ENCODE peak calls at places on chromosome X, in ten cellular contexts. G is psoas muscle; W is tibial artery; M is left ventricle myocardium inferior; J is heart right ventricle; R is CD8-positive, alpha-beta memory T cell; I is cardiac muscle cell; A is sigmoid colon; N is testis; U is fibroblast of lung. O is an unnamed sample.

GRCh38 chrX:72294497-72294896 is 11.2 kb downstream of the CITED1 start:
- DNase-seq in G (no peak), W (no peak), M (no peak), J (no peak), R (no peak), I (no peak), A (no peak), N (no peak), U (no peak), O (no peak)

GRCh38 chrX:20529301-20529700 is 262.6 kb upstream of the RPS6KA3 start:
- DNase-seq in G (no peak), W (no peak), M (no peak), J (no peak), R (no peak), I (no peak), A (no peak), N (no peak), U (no peak), O (no peak)

GRCh38 chrX:9501362-9501761 is 36.5 kb downstream of the TBL1X start:
- DNase-seq in G (no peak), W (no peak), M (no peak), J (no peak), R (no peak), I (no peak), A (no peak), N (no peak), U (no peak), O (no peak)

GRCh38 chrX:107684956-107685385 is 56.7 kb downstream of the PRPS1 start:
- DNase-seq in G (peak; percentile 64), W (peak; percentile 91), M (peak; percentile 78), J (peak; percentile 57), R (no peak), I (peak; percentile 90), A (peak; percentile 90), N (peak; percentile 86), U (peak; percentile 49), O (peak; percentile 73)

GRCh38 chrX:53287493-53288138 is 6.2 kb upstream of the IQSEC2 start:
- DNase-seq in G (peak; percentile 72), W (peak; percentile 68), M (peak; percentile 69), J (peak; percentile 68), R (peak; percentile 60), I (peak; percentile 57), A (peak; percentile 84), N (no peak), U (peak; percentile 71), O (no peak)

GRCh38 chrX:87582453-87582852 is 64.9 kb downstream of the KLHL4 start:
- DNase-seq in G (no peak), W (no peak), M (no peak), J (no peak), R (no peak), I (peak; percentile 24), A (no peak), N (no peak), U (peak; percentile 11), O (no peak)

GRCh38 chrX:27599928-27600327 is 9.8 kb downstream of the DCAF8L2 start:
- DNase-seq in G (no peak), W (no peak), M (no peak), J (no peak), R (no peak), I (peak; percentile 56), A (no peak), N (no peak), U (peak; percentile 37), O (no peak)

GRCh38 chrX:27976284-27976683 is 5.0 kb downstream of the DCAF8L1 start:
- DNase-seq in G (no peak), W (no peak), M (no peak), J (no peak), R (no peak), I (peak; percentile 62), A (no peak), N (no peak), U (no peak), O (no peak)

GRCh38 chrX:19156223-19156622 is 34.0 kb upstream of the ADGRG2 start:
- DNase-seq in G (no peak), W (no peak), M (no peak), J (no peak), R (no peak), I (no peak), A (no peak), N (no peak), U (no peak), O (no peak)

GRCh38 chrX:129761596-129761995 is 18.2 kb upstream of the SASH3 start:
- DNase-seq in G (no peak), W (no peak), M (no peak), J (no peak), R (no peak), I (no peak), A (no peak), N (no peak), U (no peak), O (no peak)

GRCh38 chrX:21990812-21991211 is 41.3 kb upstream of the PHEX start:
- DNase-seq in G (no peak), W (no peak), M (no peak), J (no peak), R (no peak), I (no peak), A (no peak), N (no peak), U (no peak), O (no peak)

GRCh38 chrX:21926527-21927278 is 13.8 kb upstream of the SMS start:
- DNase-seq in G (no peak), W (no peak), M (no peak), J (no peak), R (no peak), I (peak; percentile 94), A (no peak), N (no peak), U (peak; percentile 97), O (no peak)

GRCh38 chrX:14508025-14508690 is 21.2 kb upstream of the GLRA2 start:
- DNase-seq in G (no peak), W (no peak), M (no peak), J (no peak), R (no peak), I (no peak), A (no peak), N (no peak), U (no peak), O (no peak)

GRCh38 chrX:70998402-70999027 is 67.6 kb upstream of the SLC7A3 start:
- DNase-seq in G (no peak), W (peak; percentile 19), M (no peak), J (no peak), R (no peak), I (peak; percentile 73), A (no peak), N (peak; percentile 70), U (peak; percentile 65), O (no peak)

GRCh38 chrX:84737471-84737871 is 235.2 kb upstream of the HDX start:
- DNase-seq in G (no peak), W (peak; percentile 43), M (peak; percentile 10), J (no peak), R (no peak), I (no peak), A (no peak), N (peak; percentile 60), U (peak; percentile 9), O (no peak)

GRCh38 chrX:41145920-41146608 is 60.8 kb downstream of the USP9X start:
- DNase-seq in G (no peak), W (no peak), M (no peak), J (no peak), R (no peak), I (peak; percentile 79), A (no peak), N (no peak), U (peak; percentile 92), O (no peak)

GRCh38 chrX:122004127-122004526 is 956.7 kb downstream of the GLUD2 start:
- DNase-seq in G (no peak), W (no peak), M (no peak), J (no peak), R (no peak), I (no peak), A (no peak), N (no peak), U (no peak), O (no peak)

GRCh38 chrX:12989456-12989855 is 14.5 kb downstream of the TMSB4X start:
- DNase-seq in G (no peak), W (no peak), M (no peak), J (no peak), R (no peak), I (no peak), A (no peak), N (no peak), U (no peak), O (no peak)

GRCh38 chrX:93322110-93322509 is 351.3 kb downstream of the NAP1L3 start:
- DNase-seq in G (no peak), W (no peak), M (no peak), J (no peak), R (no peak), I (no peak), A (no peak), N (no peak), U (no peak), O (no peak)
- H3K4me3 ChIP-seq in G (no peak overlapping the region), W (no peak overlapping the region), M (no peak overlapping the region), J (no peak overlapping the region), R (no peak overlapping the region), I (no peak overlapping the region), A (no peak overlapping the region), N (no peak overlapping the region), U (no peak overlapping the region), O (no peak overlapping the region)

DNA sequence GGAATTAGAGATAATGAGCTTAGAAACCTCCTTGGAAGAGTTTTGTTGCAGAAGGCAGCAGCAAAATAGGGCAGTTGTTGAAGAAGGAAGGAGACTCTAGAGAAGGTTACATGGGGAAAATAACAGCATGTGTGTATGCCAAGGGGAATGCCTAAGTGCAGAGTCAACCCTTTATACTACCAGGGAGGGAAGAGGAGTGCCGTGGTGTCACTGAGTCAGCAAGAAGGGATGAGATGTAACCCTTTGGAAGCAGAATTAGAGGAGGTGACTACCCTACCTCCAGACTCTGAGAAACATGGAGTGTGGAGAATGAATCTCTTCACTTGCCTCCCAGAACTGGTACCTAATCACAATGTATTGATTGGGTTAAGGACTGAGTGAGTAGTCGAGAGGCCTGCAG is 6.7 kb upstream of the GABRE start:
- DNase-seq in G (no peak), W (no peak), M (no peak), J (no peak), R (no peak), I (no peak), A (no peak), N (no peak), U (peak; percentile 80), O (no peak)
- H3K9me3 ChIP-seq in G (no peaks in the 10 kb centered on the region), W (no peaks in the 10 kb centered on the region), M (no peaks in the 10 kb centered on the region), J (no peaks in the 10 kb centered on the region), R (no peaks in the 10 kb centered on the region), I (no peaks in the 10 kb centered on the region), A (no peaks in the 10 kb centered on the region), N (no peaks in the 10 kb centered on the region), U (no peaks in the 10 kb centered on the region), O (no peaks in the 10 kb centered on the region)

GRCh38 chrX:154372612-154373022 is 1.8 kb downstream of the FLNA start:
- DNase-seq in G (no peak), W (no peak), M (no peak), J (peak; percentile 23), R (peak; percentile 69), I (no peak), A (no peak), N (no peak), U (peak; percentile 63), O (no peak)
- H3K4me3 ChIP-seq in G (peak overlapping the region; percentile 69), W (peak overlapping the region; percentile 85), M (peak overlapping the region; percentile 87), J (peak overlapping the region; percentile 90), R (no peak overlapping the region), I (no peak overlapping the region), A (peak overlapping the region; percentile 73), N (no peak overlapping the region), U (peak overlapping the region; percentile 86), O (no peak overlapping the region)

DNA sequence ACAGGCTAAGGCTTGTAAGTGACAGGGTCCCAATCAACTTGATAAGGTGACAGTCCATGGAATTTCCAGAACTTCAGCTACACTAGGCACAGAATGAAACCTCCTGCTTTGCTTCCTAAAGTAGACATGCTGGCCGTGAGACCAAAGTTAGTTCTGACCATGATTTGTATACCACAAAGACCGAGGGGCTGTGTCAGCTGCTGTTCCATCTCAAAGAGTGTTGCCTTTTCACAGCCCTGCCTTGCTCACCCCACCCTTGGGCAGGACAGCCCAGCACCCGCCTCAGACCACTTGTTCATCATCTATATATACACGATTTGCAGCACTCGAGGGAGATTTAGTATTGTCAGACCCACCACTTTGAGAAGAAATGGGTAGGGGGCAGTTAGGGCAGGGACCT is 5.3 kb downstream of the IDS start:
- DNase-seq in G (no peak), W (no peak), M (no peak), J (no peak), R (no peak), I (no peak), A (no peak), N (no peak), U (no peak), O (no peak)
- H3K9me3 ChIP-seq in G (no peaks in the 10 kb centered on the region), W (no peaks in the 10 kb centered on the region), M (no peaks in the 10 kb centered on the region), J (no peaks in the 10 kb centered on the region), R (no peaks in the 10 kb centered on the region), I (no peaks in the 10 kb centered on the region), A (no peaks in the 10 kb centered on the region), N (no peaks in the 10 kb centered on the region), U (no peaks in the 10 kb centered on the region), O (no peaks in the 10 kb centered on the region)